ENCODE peak calls at places on chromosomes 6 and 20, in eight cellular contexts. One of them, this sample, is unnamed. For H3K9me3, the result is how much of the 10 kb centered on the place peaks cover.

GRCh38 chr20:56691325-56691990 is 62.4 kb downstream of the TFAP2C start:
- DNase-seq in CD8-positive, alpha-beta memory T cell: no peak
- DNase-seq in iPS DF 6.9: no peak
- DNase-seq in body of pancreas: no peak
- DNase-seq in tibial nerve: no peak
- DNase-seq in left lung: no peak
- DNase-seq in CD4-positive, CD25-positive, alpha-beta regulatory T cell: no peak
- DNase-seq in breast epithelium: no peak
- DNase-seq in this sample: no peak

GRCh38 chr6:7528565-7528964 is 12.9 kb upstream of the DSP start:
- DNase-seq in left lung: no peak
- DNase-seq in tibial nerve: no peak
- DNase-seq in CD8-positive, alpha-beta memory T cell: no peak
- DNase-seq in breast epithelium: no peak
- DNase-seq in iPS DF 6.9: no peak
- DNase-seq in CD4-positive, CD25-positive, alpha-beta regulatory T cell: no peak
- DNase-seq in body of pancreas: no peak
- DNase-seq in this sample: no peak

GRCh38 chr6:158416841-158417759 is 104.8 kb downstream of the TULP4 start:
- DNase-seq in tibial nerve: no peak
- DNase-seq in breast epithelium: no peak
- DNase-seq in body of pancreas: no peak
- DNase-seq in iPS DF 6.9: no peak
- DNase-seq in CD8-positive, alpha-beta memory T cell: no peak
- DNase-seq in left lung: no peak
- DNase-seq in CD4-positive, CD25-positive, alpha-beta regulatory T cell: no peak
- DNase-seq in this sample: no peak

GRCh38 chr6:36817864-36818263 is 21.4 kb downstream of the CPNE5 start:
- DNase-seq in left lung: no peak
- DNase-seq in tibial nerve: no peak
- DNase-seq in CD8-positive, alpha-beta memory T cell: no peak
- DNase-seq in body of pancreas: no peak
- DNase-seq in CD4-positive, CD25-positive, alpha-beta regulatory T cell: no peak
- DNase-seq in breast epithelium: no peak
- DNase-seq in iPS DF 6.9: no peak
- DNase-seq in this sample: no peak

GRCh38 chr6:107421696-107422256 is 37.6 kb downstream of the PDSS2 start:
- DNase-seq in tibial nerve: no peak
- DNase-seq in CD8-positive, alpha-beta memory T cell: no peak
- DNase-seq in breast epithelium: no peak
- DNase-seq in iPS DF 6.9: no peak
- DNase-seq in left lung: no peak
- DNase-seq in body of pancreas: no peak
- DNase-seq in CD4-positive, CD25-positive, alpha-beta regulatory T cell: no peak
- DNase-seq in this sample: no peak

GRCh38 chr20:3479759-3480615 is 9.2 kb downstream of the ATRN start:
- DNase-seq in tibial nerve: no peak
- DNase-seq in left lung: no peak
- DNase-seq in CD8-positive, alpha-beta memory T cell: no peak
- DNase-seq in breast epithelium: no peak
- DNase-seq in body of pancreas: no peak
- DNase-seq in CD4-positive, CD25-positive, alpha-beta regulatory T cell: no peak
- DNase-seq in iPS DF 6.9: no peak
- DNase-seq in this sample: no peak

GRCh38 chr6:170152111-170152926 is 138.6 kb downstream of the DLL1 start:
- DNase-seq in tibial nerve: peak
- DNase-seq in left lung: peak
- DNase-seq in CD4-positive, CD25-positive, alpha-beta regulatory T cell: no peak
- DNase-seq in iPS DF 6.9: no peak
- DNase-seq in body of pancreas: peak
- DNase-seq in CD8-positive, alpha-beta memory T cell: no peak
- DNase-seq in breast epithelium: peak
- DNase-seq in this sample: no peak

GRCh38 chr6:30044630-30045029 is 16.4 kb upstream of the POLR1H start:
- DNase-seq in CD8-positive, alpha-beta memory T cell: no peak
- DNase-seq in breast epithelium: no peak
- DNase-seq in iPS DF 6.9: no peak
- DNase-seq in body of pancreas: no peak
- DNase-seq in CD4-positive, CD25-positive, alpha-beta regulatory T cell: no peak
- DNase-seq in left lung: no peak
- DNase-seq in tibial nerve: no peak
- DNase-seq in this sample: no peak

GRCh38 chr20:32585011-32585518 is at the start of gene NOL4L:
- DNase-seq in CD8-positive, alpha-beta memory T cell: peak
- DNase-seq in iPS DF 6.9: no peak
- DNase-seq in tibial nerve: no peak
- DNase-seq in left lung: no peak
- DNase-seq in breast epithelium: no peak
- DNase-seq in body of pancreas: no peak
- DNase-seq in CD4-positive, CD25-positive, alpha-beta regulatory T cell: peak
- DNase-seq in this sample: peak

GRCh38 chr6:62775427-62776022 is 435.7 kb upstream of the FKBP1C start:
- DNase-seq in left lung: no peak
- DNase-seq in CD4-positive, CD25-positive, alpha-beta regulatory T cell: no peak
- DNase-seq in breast epithelium: no peak
- DNase-seq in body of pancreas: no peak
- DNase-seq in CD8-positive, alpha-beta memory T cell: no peak
- DNase-seq in iPS DF 6.9: peak
- DNase-seq in tibial nerve: no peak
- DNase-seq in this sample: no peak

GRCh38 chr6:83976871-83977270 is 56.7 kb upstream of the MRAP2 start:
- DNase-seq in CD4-positive, CD25-positive, alpha-beta regulatory T cell: no peak
- DNase-seq in body of pancreas: no peak
- DNase-seq in tibial nerve: no peak
- DNase-seq in CD8-positive, alpha-beta memory T cell: no peak
- DNase-seq in iPS DF 6.9: no peak
- DNase-seq in left lung: peak
- DNase-seq in breast epithelium: no peak
- DNase-seq in this sample: no peak

GRCh38 chr6:157615411-157615763 is 207.7 kb upstream of the SNX9 start:
- DNase-seq in CD8-positive, alpha-beta memory T cell: no peak
- DNase-seq in left lung: no peak
- DNase-seq in breast epithelium: no peak
- DNase-seq in CD4-positive, CD25-positive, alpha-beta regulatory T cell: no peak
- DNase-seq in tibial nerve: no peak
- DNase-seq in iPS DF 6.9: no peak
- DNase-seq in body of pancreas: no peak
- DNase-seq in this sample: peak

GRCh38 chr6:170269873-170270541 is 20.9 kb downstream of the DLL1 start:
- DNase-seq in CD4-positive, CD25-positive, alpha-beta regulatory T cell: no peak
- DNase-seq in breast epithelium: no peak
- DNase-seq in body of pancreas: no peak
- DNase-seq in left lung: peak
- DNase-seq in CD8-positive, alpha-beta memory T cell: no peak
- DNase-seq in iPS DF 6.9: no peak
- DNase-seq in tibial nerve: no peak
- DNase-seq in this sample: no peak

GRCh38 chr6:143110572-143110971 is 49.9 kb downstream of the AIG1 start:
- DNase-seq in breast epithelium: no peak
- DNase-seq in body of pancreas: no peak
- DNase-seq in left lung: no peak
- DNase-seq in CD8-positive, alpha-beta memory T cell: no peak
- DNase-seq in CD4-positive, CD25-positive, alpha-beta regulatory T cell: no peak
- DNase-seq in tibial nerve: no peak
- DNase-seq in iPS DF 6.9: no peak
- DNase-seq in this sample: no peak

GRCh38 chr6:6700871-6701270 is 112.4 kb downstream of the LY86 start:
- DNase-seq in body of pancreas: no peak
- DNase-seq in CD8-positive, alpha-beta memory T cell: no peak
- DNase-seq in iPS DF 6.9: no peak
- DNase-seq in breast epithelium: no peak
- DNase-seq in tibial nerve: no peak
- DNase-seq in CD4-positive, CD25-positive, alpha-beta regulatory T cell: no peak
- DNase-seq in left lung: no peak
- DNase-seq in this sample: no peak

GRCh38 chr6:16060039-16060438 is 68.8 kb upstream of the MYLIP start:
- DNase-seq in tibial nerve: no peak
- DNase-seq in body of pancreas: no peak
- DNase-seq in CD8-positive, alpha-beta memory T cell: no peak
- DNase-seq in CD4-positive, CD25-positive, alpha-beta regulatory T cell: no peak
- DNase-seq in left lung: no peak
- DNase-seq in iPS DF 6.9: no peak
- DNase-seq in breast epithelium: no peak
- DNase-seq in this sample: no peak

GRCh38 chr6:20056350-20056992 is 155.8 kb downstream of the MBOAT1 start:
- DNase-seq in CD4-positive, CD25-positive, alpha-beta regulatory T cell: no peak
- DNase-seq in iPS DF 6.9: no peak
- DNase-seq in body of pancreas: no peak
- DNase-seq in CD8-positive, alpha-beta memory T cell: no peak
- DNase-seq in left lung: no peak
- DNase-seq in tibial nerve: peak
- DNase-seq in breast epithelium: no peak
- DNase-seq in this sample: peak

GRCh38 chr6:27433714-27434113 is 39.2 kb downstream of the ZNF184 start:
- DNase-seq in CD8-positive, alpha-beta memory T cell: no peak
- DNase-seq in iPS DF 6.9: no peak
- DNase-seq in CD4-positive, CD25-positive, alpha-beta regulatory T cell: no peak
- DNase-seq in breast epithelium: no peak
- DNase-seq in left lung: no peak
- DNase-seq in body of pancreas: no peak
- DNase-seq in tibial nerve: no peak
- DNase-seq in this sample: no peak
- H3K9me3 ChIP-seq in CD8-positive, alpha-beta memory T cell: under half
- H3K9me3 ChIP-seq in iPS DF 6.9: under half
- H3K9me3 ChIP-seq in CD4-positive, CD25-positive, alpha-beta regulatory T cell: under half
- H3K9me3 ChIP-seq in breast epithelium: under half
- H3K9me3 ChIP-seq in left lung: under half
- H3K9me3 ChIP-seq in body of pancreas: under half
- H3K9me3 ChIP-seq in tibial nerve: under half
- H3K9me3 ChIP-seq in this sample: under half

DNA sequence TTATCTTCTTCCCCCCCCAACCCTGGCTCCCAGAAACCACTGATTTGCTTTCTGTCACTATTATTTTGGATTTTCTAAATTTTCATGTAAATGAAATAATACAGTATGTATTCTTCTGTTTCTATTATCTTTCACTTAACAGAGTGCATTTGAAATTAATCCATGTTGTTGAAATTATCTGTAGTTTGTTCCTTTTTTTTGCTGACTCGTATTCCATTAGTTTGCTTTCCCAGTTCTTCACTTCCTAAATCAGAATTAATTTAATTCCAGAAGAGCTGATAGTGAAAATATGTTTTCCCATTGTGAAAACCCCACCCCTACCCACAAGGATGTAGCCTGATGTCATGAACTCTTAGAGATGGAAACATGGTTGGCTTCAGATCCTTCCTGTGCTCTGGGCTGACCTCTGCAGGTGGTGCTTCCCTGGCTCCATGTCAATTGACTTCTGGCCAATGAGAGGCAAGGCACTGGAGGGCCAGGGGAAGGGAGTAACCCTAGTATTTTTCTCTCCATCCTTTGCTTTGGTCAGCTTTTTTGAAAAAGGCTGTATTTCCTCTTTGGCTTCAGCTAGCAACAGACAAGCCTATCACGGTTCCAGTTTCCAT is 244.4 kb upstream of the HSF2 start:
- DNase-seq in iPS DF 6.9: no peak
- DNase-seq in CD4-positive, CD25-positive, alpha-beta regulatory T cell: no peak
- DNase-seq in CD8-positive, alpha-beta memory T cell: no peak
- DNase-seq in breast epithelium: no peak
- DNase-seq in body of pancreas: no peak
- DNase-seq in tibial nerve: no peak
- DNase-seq in left lung: no peak
- DNase-seq in this sample: no peak
- H3K27ac ChIP-seq in iPS DF 6.9: no peak
- H3K27ac ChIP-seq in CD4-positive, CD25-positive, alpha-beta regulatory T cell: no peak
- H3K27ac ChIP-seq in CD8-positive, alpha-beta memory T cell: no peak
- H3K27ac ChIP-seq in breast epithelium: no peak
- H3K27ac ChIP-seq in body of pancreas: no peak
- H3K27ac ChIP-seq in tibial nerve: no peak
- H3K27ac ChIP-seq in left lung: no peak
- H3K27ac ChIP-seq in this sample: no peak

DNA sequence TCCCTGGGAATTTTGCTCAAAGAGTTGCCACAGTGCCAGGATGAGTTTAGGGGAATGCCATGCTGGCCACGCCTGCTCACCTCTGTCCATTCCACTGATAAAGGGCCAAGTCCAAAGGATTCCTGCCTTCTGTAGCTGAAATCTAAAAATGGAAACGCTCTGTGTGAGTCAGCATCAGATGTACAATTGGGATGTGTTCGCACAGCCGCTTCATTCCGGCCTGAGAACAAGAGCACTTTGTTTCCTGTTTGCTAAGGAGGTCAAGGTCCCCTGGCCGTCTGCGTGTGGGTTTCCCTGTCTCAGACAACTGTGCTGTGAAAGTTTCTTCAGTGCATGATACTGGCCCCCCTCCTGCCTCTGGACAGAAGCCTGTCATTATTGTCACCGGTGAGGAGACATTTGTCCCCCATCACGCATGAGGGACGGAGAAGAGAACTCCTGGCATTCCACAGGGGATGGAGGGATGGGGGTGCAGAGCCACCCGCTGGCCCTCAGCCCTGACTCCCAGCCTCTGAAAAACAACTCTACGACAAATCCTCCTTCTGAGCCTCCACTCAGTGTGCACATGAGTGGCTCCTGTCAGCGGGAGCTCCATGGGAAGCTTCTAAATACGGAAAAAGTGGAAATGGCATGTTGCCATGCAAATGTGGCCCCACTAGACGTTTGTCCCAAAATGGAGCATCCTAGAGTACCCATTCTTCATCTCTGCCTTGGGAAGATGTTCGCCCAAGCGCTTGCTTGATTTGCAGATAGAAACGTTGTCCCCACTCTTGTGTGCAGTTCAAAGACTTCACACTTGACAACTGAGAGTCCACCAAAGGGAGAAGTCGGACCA is 143.5 kb upstream of the AFDN start:
- DNase-seq in tibial nerve: peak
- DNase-seq in breast epithelium: peak
- DNase-seq in CD8-positive, alpha-beta memory T cell: no peak
- DNase-seq in iPS DF 6.9: no peak
- DNase-seq in body of pancreas: peak
- DNase-seq in CD4-positive, CD25-positive, alpha-beta regulatory T cell: no peak
- DNase-seq in left lung: no peak
- DNase-seq in this sample: no peak
- H3K9me3 ChIP-seq in tibial nerve: under half
- H3K9me3 ChIP-seq in breast epithelium: under half
- H3K9me3 ChIP-seq in CD8-positive, alpha-beta memory T cell: under half
- H3K9me3 ChIP-seq in iPS DF 6.9: under half
- H3K9me3 ChIP-seq in body of pancreas: under half
- H3K9me3 ChIP-seq in CD4-positive, CD25-positive, alpha-beta regulatory T cell: under half
- H3K9me3 ChIP-seq in left lung: under half
- H3K9me3 ChIP-seq in this sample: under half

DNA sequence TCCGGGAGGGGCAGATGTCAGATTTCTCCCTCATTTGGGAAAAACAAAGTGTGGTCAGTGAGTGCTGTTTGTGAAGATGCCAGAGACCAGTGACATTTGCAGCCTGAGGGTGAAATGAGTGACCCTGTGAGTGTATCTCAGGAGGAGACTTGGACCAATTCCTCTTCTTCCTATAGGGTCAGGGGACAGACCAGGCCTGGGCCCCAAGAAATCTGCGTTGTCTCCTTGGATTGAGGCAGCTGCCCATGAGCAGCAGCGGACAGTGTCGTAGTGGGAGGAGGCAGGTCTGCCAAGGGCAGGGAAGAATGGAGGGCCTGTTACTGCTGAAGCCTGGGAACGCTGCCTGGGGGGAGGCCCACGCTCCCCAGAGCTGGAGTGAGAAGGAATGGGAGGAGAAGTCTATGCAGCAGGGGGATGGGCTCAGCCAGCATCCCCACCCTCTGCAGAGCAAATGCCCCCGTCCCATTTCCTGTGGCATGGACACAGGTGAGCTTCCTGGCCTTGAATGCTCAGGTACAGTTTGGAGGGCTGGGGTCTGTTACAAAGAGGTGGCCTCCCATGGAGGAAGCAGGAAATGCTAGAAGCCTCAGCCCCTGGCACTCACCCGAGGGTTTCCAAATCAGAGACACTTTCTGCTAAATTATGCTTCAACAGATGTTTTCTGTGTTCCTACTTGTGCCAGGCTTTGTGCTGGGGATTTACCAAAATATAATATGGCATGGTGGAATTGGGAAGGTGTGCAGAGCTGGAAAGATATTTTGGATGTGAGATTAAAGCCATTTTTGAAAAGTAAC is 29.8 kb downstream of the DAAM2 start:
- DNase-seq in iPS DF 6.9: no peak
- DNase-seq in body of pancreas: no peak
- DNase-seq in CD8-positive, alpha-beta memory T cell: no peak
- DNase-seq in CD4-positive, CD25-positive, alpha-beta regulatory T cell: no peak
- DNase-seq in left lung: no peak
- DNase-seq in breast epithelium: no peak
- DNase-seq in tibial nerve: no peak
- DNase-seq in this sample: no peak
- H3K27ac ChIP-seq in iPS DF 6.9: no peak
- H3K27ac ChIP-seq in body of pancreas: peak
- H3K27ac ChIP-seq in CD8-positive, alpha-beta memory T cell: no peak
- H3K27ac ChIP-seq in CD4-positive, CD25-positive, alpha-beta regulatory T cell: no peak
- H3K27ac ChIP-seq in left lung: peak
- H3K27ac ChIP-seq in breast epithelium: peak
- H3K27ac ChIP-seq in tibial nerve: peak
- H3K27ac ChIP-seq in this sample: no peak

This sample was measured in WERI-Rb-1.